ENCODE peak calls at places on chromosomes 3 and 15, in six cellular contexts. G, S, P, O, Q and H are unnamed samples.

GRCh38 chr15:98155356-98155755 is 194.9 kb downstream of the ARRDC4 start:
- DNase-seq in O (no peak), P (no peak), Q (no peak), S (no peak), G (no peak), H (no peak)

GRCh38 chr15:29528276-29528675 is 258.7 kb upstream of the NSMCE3 start:
- DNase-seq in G (no peak), S (no peak), P (no peak), Q (no peak), O (no peak), H (peak)

GRCh38 chr3:32354362-32354778 is 37.3 kb upstream of the CMTM7 start:
- DNase-seq in Q (no peak), P (no peak), G (no peak), S (no peak), O (no peak), H (no peak)

GRCh38 chr3:61996351-61996750 is 377.0 kb downstream of the FEZF2 start:
- DNase-seq in P (no peak), O (no peak), Q (no peak), G (no peak), S (no peak), H (no peak)

GRCh38 chr3:9915252-9916141 is 1.4 kb upstream of the IL17RC start:
- DNase-seq in G (peak), S (peak), O (no peak), P (peak), Q (peak), H (peak)

GRCh38 chr3:155241559-155241958 is 51.9 kb downstream of the STRIT1 start:
- DNase-seq in O (no peak), P (no peak), Q (no peak), G (no peak), S (no peak), H (no peak)

GRCh38 chr3:126127904-126128303 is 44.0 kb upstream of the SLC41A3 start:
- DNase-seq in Q (no peak), G (no peak), O (no peak), S (no peak), P (no peak), H (peak)

GRCh38 chr3:126836220-126836860 is 132.3 kb downstream of the CHCHD6 start:
- DNase-seq in Q (no peak), G (no peak), S (no peak), P (no peak), O (no peak), H (no peak)

GRCh38 chr3:16885948-16886683 is 1.4 kb downstream of the PLCL2 start:
- DNase-seq in O (no peak), Q (no peak), G (no peak), S (peak), P (peak), H (no peak)

GRCh38 chr15:73392025-73392424 is 23.3 kb upstream of the HCN4 start:
- DNase-seq in S (no peak), O (no peak), G (no peak), P (no peak), Q (no peak), H (no peak)

GRCh38 chr3:11155341-11156025 is 1.2 kb downstream of the HRH1 start:
- DNase-seq in Q (peak), O (no peak), G (peak), P (no peak), S (peak), H (peak)

GRCh38 chr3:5767304-5767703 is 579.8 kb downstream of the EDEM1 start:
- DNase-seq in G (no peak), P (no peak), Q (no peak), O (no peak), S (no peak), H (no peak)

GRCh38 chr3:63862804-63863149 is 828 bp downstream of the THOC7 start:
- DNase-seq in O (no peak), S (no peak), P (no peak), Q (no peak), G (no peak), H (no peak)

GRCh38 chr3:188578579-188579363 is 424.8 kb downstream of the LPP start:
- DNase-seq in O (no peak), P (no peak), S (peak), G (peak), Q (peak), H (no peak)

GRCh38 chr3:112357888-112358287 is 24.9 kb downstream of the CD200 start:
- DNase-seq in G (no peak), Q (no peak), O (peak), S (no peak), P (no peak), H (no peak)

GRCh38 chr15:100730655-100731240 is 128.4 kb downstream of the ASB7 start:
- DNase-seq in S (no peak), Q (no peak), O (no peak), G (no peak), P (no peak), H (no peak)

GRCh38 chr15:66834863-66835557 is 133.0 kb downstream of the SMAD6 start:
- DNase-seq in G (no peak), S (no peak), Q (no peak), P (no peak), O (no peak), H (no peak)

GRCh38 chr3:171688593-171688992 is 121.7 kb downstream of the PLD1 start:
- DNase-seq in O (no peak), S (no peak), Q (no peak), P (no peak), G (no peak), H (no peak)

GRCh38 chr3:189406148-189406547 is 225.0 kb upstream of the TP63 start:
- DNase-seq in S (no peak), O (no peak), Q (no peak), G (no peak), P (no peak), H (no peak)

GRCh38 chr3:104564045-104564643 is 802.6 kb upstream of the ALCAM start:
- DNase-seq in G (peak), P (peak), S (peak), Q (peak), O (peak), H (no peak)

GRCh38 chr15:101012326-101013040 is 93.3 kb downstream of the LRRK1 start:
- DNase-seq in Q (no peak), O (no peak), P (no peak), S (no peak), G (no peak), H (no peak)